ENCODE peak calls at places on chromosomes 2 and 18, in five cellular contexts. V is NCI-H1105 treated with DMSO at 0.1 percent for 48 hours, H is DMS153, U is RWPE1, I is glutamatergic neuron. T is an unnamed sample.

GRCh38 chr2:96333708-96334107 is 1.9 kb upstream of the NCAPH start:
- DNase-seq in V (no peak), I (no peak), U (no peak), H (no peak), T (no peak)

GRCh38 chr2:178796079-178796677 is 11.0 kb downstream of the TTN start:
- DNase-seq in U (peak), V (peak), I (no peak), H (no peak), T (no peak)

GRCh38 chr2:113113794-113114193 is 13.6 kb upstream of the IL1RN start:
- DNase-seq in H (no peak), I (no peak), U (no peak), V (no peak), T (no peak)

GRCh38 chr2:72862239-72862988 is 24.8 kb upstream of the SPR start:
- DNase-seq in H (peak), I (peak), V (peak), U (peak), T (peak)

GRCh38 chr2:180050246-180050645 is 43.1 kb upstream of the CWC22 start:
- DNase-seq in H (no peak), I (no peak), U (no peak), V (no peak), T (no peak)

GRCh38 chr2:191571163-191571769 is 106.7 kb upstream of the NABP1 start:
- DNase-seq in H (no peak), V (no peak), U (peak), I (no peak), T (no peak)

GRCh38 chr18:11948852-11949523 is 32.3 kb upstream of the IMPA2 start:
- DNase-seq in V (no peak), H (no peak), I (no peak), U (no peak), T (no peak)

GRCh38 chr2:100902833-100903405 is 83.0 kb downstream of the NPAS2 start:
- DNase-seq in I (no peak), H (no peak), V (no peak), U (peak), T (peak)

GRCh38 chr2:131104487-131105155 is 515 bp upstream of the PLEKHB2 start:
- DNase-seq in H (peak), I (no peak), V (peak), U (peak), T (no peak)

GRCh38 chr2:88711331-88711730 is 19.9 kb downstream of the RPIA start:
- DNase-seq in V (no peak), U (no peak), H (no peak), I (no peak), T (no peak)

GRCh38 chr2:134144651-134145050 is 109.2 kb upstream of the MGAT5 start:
- DNase-seq in V (no peak), H (no peak), U (no peak), I (no peak), T (no peak)

GRCh38 chr2:134354611-134355010 is 100.7 kb downstream of the MGAT5 start:
- DNase-seq in H (no peak), U (no peak), V (no peak), I (no peak), T (no peak)